ENCODE peak calls at places on chromosomes 4 and X, in nine cellular contexts. S, J, O, F, E, A, P, C and U are unnamed samples.

GRCh38 chr4:186196063-186196462 is 4.7 kb downstream of the CYP4V2 start:
- DNase-seq in S (no peak), J (no peak), O (no peak), F (no peak), E (no peak), A (no peak), P (no peak), C (no peak), U (no peak)

GRCh38 chr4:20839957-20840356 is 139.7 kb downstream of the PACRGL start:
- DNase-seq in S (no peak), J (no peak), O (peak; percentile 53), F (no peak), E (no peak), A (no peak), P (no peak), C (no peak), U (no peak)

GRCh38 chr4:41207330-41207831 is 7.0 kb downstream of the APBB2 start:
- DNase-seq in S (no peak), J (no peak), O (peak; percentile 71), F (no peak), E (no peak), A (no peak), P (no peak), C (no peak), U (no peak)

GRCh38 chrX:18146954-18147353 is 73.7 kb downstream of the BEND2 start:
- DNase-seq in S (no peak), J (no peak), O (peak; percentile 39), F (no peak), E (peak; percentile 7), A (no peak), P (no peak), C (no peak), U (no peak)

GRCh38 chrX:73448379-73448778 is 1.5 kb downstream of the CDX4 start:
- DNase-seq in S (no peak), J (no peak), O (no peak), F (no peak), E (no peak), A (no peak), P (no peak), C (no peak), U (no peak)

GRCh38 chrX:22760513-22761057 is 239.2 kb upstream of the DDX53 start:
- DNase-seq in S (no peak), J (no peak), O (no peak), F (no peak), E (no peak), A (no peak), P (no peak), C (no peak), U (no peak)

GRCh38 chr4:83252782-83253405 is 31.7 kb downstream of the COQ2 start:
- DNase-seq in S (peak; percentile 65), J (peak; percentile 63), O (peak; percentile 81), F (no peak), E (peak; percentile 85), A (peak; percentile 26), P (no peak), C (peak; percentile 77), U (no peak)

GRCh38 chr4:32661229-32661628 is 1941.1 kb downstream of the PCDH7 start:
- DNase-seq in S (no peak), J (no peak), O (no peak), F (no peak), E (no peak), A (no peak), P (no peak), C (no peak), U (no peak)

GRCh38 chr4:22988526-22988925 is 295.8 kb downstream of the GBA3 start:
- DNase-seq in S (no peak), J (no peak), O (no peak), F (no peak), E (no peak), A (no peak), P (no peak), C (no peak), U (no peak)

GRCh38 chr4:24032371-24032989 is 142.6 kb upstream of the PPARGC1A start:
- DNase-seq in S (no peak), J (no peak), O (peak; percentile 31), F (no peak), E (peak; percentile 7), A (no peak), P (no peak), C (no peak), U (no peak)

GRCh38 chr4:10366628-10367027 is 90.6 kb downstream of the ZNF518B start:
- DNase-seq in S (no peak), J (no peak), O (no peak), F (no peak), E (no peak), A (no peak), P (no peak), C (no peak), U (no peak)

GRCh38 chrX:106612403-106612789 is 618 bp downstream of the RADX start:
- DNase-seq in S (no peak), J (no peak), O (peak; percentile 31), F (no peak), E (no peak), A (no peak), P (no peak), C (no peak), U (no peak)

GRCh38 chr4:12778191-12778590 is 705.9 kb downstream of the RAB28 start:
- DNase-seq in S (no peak), J (no peak), O (no peak), F (no peak), E (no peak), A (no peak), P (no peak), C (no peak), U (no peak)

GRCh38 chrX:49225858-49226257 is 7.3 kb downstream of the CACNA1F start:
- DNase-seq in S (no peak), J (no peak), O (no peak), F (no peak), E (no peak), A (no peak), P (no peak), C (no peak), U (no peak)

GRCh38 chr4:101515099-101515498 is 167.8 kb upstream of the PPP3CA start:
- DNase-seq in S (no peak), J (no peak), O (no peak), F (no peak), E (no peak), A (no peak), P (no peak), C (no peak), U (no peak)

GRCh38 chrX:17654116-17654515 is 83.2 kb upstream of the SCML1 start:
- DNase-seq in S (no peak), J (no peak), O (no peak), F (no peak), E (no peak), A (no peak), P (no peak), C (peak; percentile 16), U (no peak)

GRCh38 chr4:2459589-2460349 is 9.1 kb upstream of the RNF4 start:
- DNase-seq in S (no peak), J (no peak), O (no peak), F (no peak), E (no peak), A (no peak), P (no peak), C (no peak), U (no peak)

GRCh38 chrX:30979271-30979670 is 90.2 kb upstream of the TAB3 start:
- DNase-seq in S (no peak), J (no peak), O (no peak), F (no peak), E (no peak), A (no peak), P (no peak), C (no peak), U (no peak)

GRCh38 chr4:3034231-3034630 is 40.1 kb downstream of the HTT-AS start:
- DNase-seq in S (no peak), J (no peak), O (no peak), F (no peak), E (no peak), A (no peak), P (no peak), C (no peak), U (no peak)

GRCh38 chr4:24603343-24603742 is 19.0 kb upstream of the DHX15 start:
- DNase-seq in S (no peak), J (no peak), O (no peak), F (no peak), E (no peak), A (no peak), P (no peak), C (no peak), U (no peak)

GRCh38 chr4:951594-952468 is 19.6 kb downstream of the TMEM175 start:
- DNase-seq in S (no peak), J (peak; percentile 1), O (no peak), F (peak; percentile 43), E (no peak), A (no peak), P (no peak), C (no peak), U (no peak)

GRCh38 chrX:67720344-67720743 is 176.5 kb downstream of the AR start:
- DNase-seq in S (no peak), J (no peak), O (no peak), F (no peak), E (no peak), A (no peak), P (no peak), C (no peak), U (no peak)

GRCh38 chr4:122139139-122139538 is 13.0 kb upstream of the BLTP1 start:
- DNase-seq in S (no peak), J (no peak), O (no peak), F (no peak), E (no peak), A (no peak), P (no peak), C (no peak), U (no peak)

GRCh38 chr4:57291911-57292310 is 181.7 kb upstream of the IGFBP7 start:
- DNase-seq in S (no peak), J (no peak), O (peak; percentile 61), F (no peak), E (no peak), A (no peak), P (no peak), C (no peak), U (no peak)

GRCh38 chr4:41360911-41361830 is 104.4 kb downstream of the UCHL1 start:
- DNase-seq in S (peak; percentile 58), J (no peak), O (peak; percentile 62), F (peak; percentile 56), E (peak; percentile 41), A (no peak), P (peak; percentile 74), C (no peak), U (peak; percentile 88)

GRCh38 chr4:75107703-75108612 is 175.0 kb downstream of the PARM1 start:
- DNase-seq in S (no peak), J (no peak), O (peak; percentile 17), F (no peak), E (no peak), A (no peak), P (no peak), C (no peak), U (no peak)

GRCh38 chr4:81756042-81756441 is 284.3 kb upstream of the RASGEF1B start:
- DNase-seq in S (no peak), J (no peak), O (no peak), F (no peak), E (no peak), A (no peak), P (no peak), C (no peak), U (no peak)

GRCh38 chrX:48910926-48911406 is 480 bp downstream of the SLC35A2 start:
- DNase-seq in S (no peak), J (no peak), O (no peak), F (no peak), E (no peak), A (no peak), P (no peak), C (no peak), U (no peak)

GRCh38 chr4:184097240-184097619 is 120.4 kb downstream of the ENPP6 start:
- DNase-seq in S (no peak), J (no peak), O (no peak), F (peak; percentile 56), E (peak; percentile 50), A (no peak), P (no peak), C (no peak), U (peak; percentile 90)

GRCh38 chr4:177547985-177548384 is 105.7 kb upstream of the AGA start:
- DNase-seq in S (no peak), J (no peak), O (no peak), F (no peak), E (no peak), A (no peak), P (no peak), C (no peak), U (no peak)

GRCh38 chr4:112060212-112060611 is 85.0 kb upstream of the FAM241A start:
- DNase-seq in S (no peak), J (no peak), O (peak; percentile 49), F (no peak), E (no peak), A (no peak), P (no peak), C (no peak), U (no peak)